ENCODE peak calls at places on chromosomes 4 and X, in five cellular contexts. U is fibroblast of mammary gland, Y is tibial nerve, R is PC-9, J is HCT116. P is an unnamed sample.

GRCh38 chr4:81071013-81071412 is 40.5 kb downstream of the BMP3 start:
- DNase-seq in R (no peak), Y (no peak), J (no peak), U (no peak), P (no peak)

GRCh38 chr4:24266951-24267577 is 317.3 kb downstream of the DHX15 start:
- DNase-seq in R (no peak), U (peak; percentile 35), J (no peak), Y (no peak), P (no peak)

GRCh38 chrX:2417205-2417604 is 83.6 kb downstream of the DHRSX start:
- DNase-seq in Y (no peak), R (no peak), J (no peak), U (peak; percentile 24), P (no peak)

GRCh38 chr4:108172231-108172779 is 3.6 kb upstream of the LEF1 start:
- DNase-seq in J (no peak), U (no peak), Y (no peak), R (no peak), P (no peak)

GRCh38 chrX:56253832-56254703 is 21.9 kb downstream of the KLF8 start:
- DNase-seq in J (no peak), R (no peak), U (no peak), Y (no peak), P (no peak)

GRCh38 chrX:69097451-69098236 is 67.6 kb downstream of the PJA1 start:
- DNase-seq in J (no peak), U (no peak), R (no peak), Y (no peak), P (no peak)

GRCh38 chr4:73828945-73829344 is 7.5 kb upstream of the CXCL6 start:
- DNase-seq in Y (no peak), J (no peak), R (no peak), U (peak; percentile 81), P (no peak)

GRCh38 chr4:175470141-175470540 is 341.9 kb downstream of the GPM6A start:
- DNase-seq in Y (no peak), U (no peak), R (peak; percentile 46), J (no peak), P (no peak)

GRCh38 chr4:186780291-186781031 is 56.8 kb upstream of the FAT1 start:
- DNase-seq in R (no peak), J (no peak), U (no peak), Y (no peak), P (no peak)

GRCh38 chr4:123954220-123954619 is 557.6 kb downstream of the SPRY1 start:
- DNase-seq in Y (no peak), R (no peak), J (no peak), U (no peak), P (no peak)

GRCh38 chr4:6443035-6444023 is 29.1 kb downstream of the PPP2R2C start:
- DNase-seq in J (no peak), U (no peak), Y (no peak), R (no peak), P (no peak)

GRCh38 chrX:45007598-45007997 is 134.6 kb downstream of the KDM6A start:
- DNase-seq in Y (no peak), J (no peak), R (no peak), U (no peak), P (no peak)

GRCh38 chr4:182975806-182976205 is 58.6 kb upstream of the DCTD start:
- DNase-seq in U (peak; percentile 77), R (peak; percentile 69), J (peak; percentile 50), Y (no peak), P (no peak)

GRCh38 chr4:128354205-128354821 is 66.7 kb upstream of the PGRMC2 start:
- DNase-seq in U (peak; percentile 77), J (no peak), R (peak; percentile 94), Y (peak; percentile 18), P (no peak)

GRCh38 chr4:169689681-169690080 is 68.1 kb downstream of the HPF1 start:
- DNase-seq in U (no peak), J (no peak), Y (no peak), R (no peak), P (no peak)

GRCh38 chr4:98284640-98285046 is 23.5 kb downstream of the RAP1GDS1 start:
- DNase-seq in J (peak; percentile 89), Y (no peak), U (peak; percentile 32), R (no peak), P (no peak)

GRCh38 chr4:66606908-66607307 is 936.6 kb upstream of the EPHA5 start:
- DNase-seq in U (no peak), Y (no peak), J (no peak), R (no peak), P (no peak)

GRCh38 chr4:121150486-121150885 is 13.6 kb downstream of the TNIP3 start:
- DNase-seq in J (no peak), U (no peak), R (no peak), Y (no peak), P (no peak)

DNA sequence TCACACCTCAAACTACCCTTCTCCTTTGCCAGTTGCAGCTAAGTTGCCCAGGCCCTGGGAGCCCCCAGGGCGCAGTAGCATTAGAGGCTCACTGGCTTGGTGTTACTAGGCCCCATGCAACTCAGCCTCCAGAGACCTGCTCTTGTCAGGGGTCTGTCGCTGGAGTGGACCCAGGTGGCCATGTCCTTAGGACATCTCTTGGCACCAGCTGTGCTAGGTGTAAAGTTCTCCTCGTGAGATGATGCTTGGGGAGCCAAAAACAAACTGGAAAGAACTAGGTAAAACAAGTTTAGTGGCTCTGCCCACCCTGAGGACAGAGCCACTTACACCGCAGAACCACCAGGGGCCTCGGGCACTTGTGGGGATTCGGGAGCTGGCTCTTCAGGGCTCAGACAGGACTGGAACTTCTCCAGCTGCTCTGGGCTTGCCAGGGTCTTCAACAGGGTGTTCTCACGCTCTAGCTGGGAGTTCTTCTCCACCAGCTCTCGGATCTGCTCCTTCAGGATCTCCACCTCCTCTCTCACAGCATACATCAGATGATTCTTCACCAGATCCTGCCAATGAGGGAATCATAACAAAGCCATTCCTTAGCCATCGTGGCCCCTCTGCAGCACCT is 61.3 kb downstream of the TSC22D3 start:
- DNase-seq in J (no peak), R (no peak), U (peak; percentile 35), Y (no peak), P (no peak)
- H3K4me3 ChIP-seq in J (no peak overlapping the region), R (no peak overlapping the region), U (peak overlapping the region; percentile 75), Y (peak overlapping the region; percentile 80), P (peak overlapping the region; percentile 70)

DNA sequence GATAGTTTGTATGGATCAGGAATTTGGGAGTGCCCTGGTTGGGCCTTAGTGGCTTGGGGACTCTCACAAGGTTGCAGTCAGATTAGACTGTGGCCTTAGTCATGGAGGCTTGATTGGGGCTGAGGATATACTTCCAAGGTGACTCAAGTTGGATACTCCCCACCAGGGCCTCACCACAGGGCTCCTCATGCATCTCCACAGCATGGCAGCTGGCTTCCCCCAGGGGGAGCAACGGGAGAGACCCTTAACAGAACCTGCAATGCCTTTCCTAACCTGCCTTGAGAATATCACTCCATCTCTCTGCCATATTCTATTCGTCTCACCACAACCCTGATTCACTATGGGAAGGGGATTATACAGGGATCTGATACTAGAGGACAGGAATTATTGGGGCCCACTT is 161.9 kb downstream of the RELL1 start:
- DNase-seq in J (no peak), Y (no peak), R (no peak), U (no peak), P (no peak)
- TF ChIP-seq CTCF in J (no peak), Y (no peak), R (no peak), U (no peak), P (no peak)

GRCh38 chr4:174317531-174317930 is 33.8 kb downstream of the CEP44 start:
- DNase-seq in R (no peak), U (peak; percentile 56), J (no peak), Y (no peak), P (no peak)

GRCh38 chr4:174316546-174316945 is 32.8 kb downstream of the CEP44 start:
- DNase-seq in R (no peak), Y (no peak), J (no peak), U (no peak), P (no peak)

GRCh38 chr4:174316954-174317353 is 33.2 kb downstream of the CEP44 start:
- DNase-seq in Y (no peak), R (no peak), U (peak; percentile 27), J (no peak), P (no peak)

GRCh38 chr4:174320501-174321199 is 36.9 kb downstream of the CEP44 start:
- DNase-seq in Y (no peak), U (no peak), J (no peak), R (no peak), P (no peak)

DNA sequence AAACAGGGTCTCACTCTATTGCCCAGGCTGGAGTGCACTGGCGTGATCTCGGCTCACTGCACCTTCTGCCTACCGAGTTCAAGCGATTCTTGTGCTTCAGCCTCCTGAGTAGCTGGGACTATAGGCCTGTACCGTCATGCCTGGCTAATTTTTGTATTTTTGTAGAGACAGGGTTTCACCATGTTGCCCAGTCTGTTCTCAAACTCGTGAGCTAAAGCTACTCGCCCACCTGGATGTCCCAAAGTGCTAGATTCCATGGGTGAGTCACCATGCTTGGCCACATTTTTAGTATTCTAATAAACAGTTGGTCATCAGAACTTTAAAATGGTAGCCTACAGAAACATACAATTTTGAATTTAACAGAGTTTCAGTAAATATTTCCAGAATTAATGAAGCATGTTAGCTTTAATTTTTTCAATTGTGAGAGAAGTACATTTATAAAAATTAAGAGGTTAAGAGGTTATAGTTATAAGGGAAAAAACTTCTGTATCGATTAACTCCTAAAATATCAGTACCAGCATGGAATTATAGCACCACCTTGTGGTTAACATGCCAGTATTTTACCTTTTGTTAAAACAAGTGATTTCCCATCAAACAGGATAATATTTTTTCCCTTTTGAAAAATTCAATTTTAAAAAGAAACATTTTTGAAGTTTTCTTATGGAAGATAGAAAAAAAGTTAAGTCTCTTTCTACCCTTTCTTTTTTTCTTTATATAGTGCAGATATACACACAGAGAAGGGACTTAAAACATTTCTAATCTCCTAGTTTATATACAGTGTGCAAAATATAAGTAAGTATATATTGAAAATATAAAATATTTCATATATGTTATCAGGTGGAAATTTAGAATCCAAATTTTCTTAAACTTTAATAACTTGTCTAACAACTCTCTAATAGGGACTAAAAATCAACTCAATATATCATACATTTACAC is 35.4 kb downstream of the CEP44 start:
- DNase-seq in U (peak; percentile 66), R (no peak), Y (no peak), J (peak; percentile 22), P (peak; percentile 15)
- H3K4me3 ChIP-seq in U (no peak overlapping the region), R (no peak overlapping the region), Y (no peak overlapping the region), J (no peak overlapping the region), P (no peak overlapping the region)

GRCh38 chr4:47485047-47485692 is at the start of gene ATP10D:
- DNase-seq in R (peak; percentile 83), Y (peak; percentile 88), J (peak; percentile 74), U (peak; percentile 90), P (peak; percentile 64)

GRCh38 chr4:47482326-47482725 is 2.7 kb upstream of the ATP10D start:
- DNase-seq in U (peak; percentile 78), R (peak; percentile 59), J (no peak), Y (no peak), P (no peak)

GRCh38 chr4:47486306-47486705 is 1.2 kb downstream of the ATP10D start:
- DNase-seq in J (no peak), U (peak; percentile 30), R (no peak), Y (no peak), P (no peak)

GRCh38 chr4:47484169-47484568 is 906 bp upstream of the ATP10D start:
- DNase-seq in J (no peak), Y (no peak), U (no peak), R (no peak), P (peak; percentile 43)

DNA sequence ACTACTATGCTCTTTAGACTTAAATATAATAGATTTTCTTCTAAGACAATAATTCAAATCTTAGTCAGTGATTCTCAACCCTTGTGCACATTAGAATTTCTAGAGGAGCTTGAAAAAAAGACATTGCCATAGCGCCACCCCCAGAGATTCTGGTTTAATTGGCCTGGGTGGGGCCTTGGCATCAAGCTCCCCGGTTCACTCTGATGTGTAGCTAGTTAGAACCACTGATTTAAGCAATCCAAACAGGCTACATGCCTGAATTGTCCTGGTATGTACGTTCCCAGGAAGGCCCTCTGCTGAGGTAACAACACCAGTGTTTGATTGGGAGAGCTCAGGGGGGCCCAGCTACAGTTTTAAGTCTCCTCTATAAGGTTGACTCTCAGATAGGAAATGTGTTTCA is 1.4 kb upstream of the ATP10D start:
- DNase-seq in Y (no peak), U (no peak), R (no peak), J (no peak), P (no peak)
- TF ChIP-seq CTCF in Y (no peak), U (no peak), R (no peak), J (no peak), P (no peak)